ENCODE peak calls at places on chromosomes 12 and 14, in five cellular contexts. One of them, this sample, is unnamed.

GRCh38 chr14:92435154-92435553 is 78.4 kb upstream of the RIN3 start:
- DNase-seq in tibial artery: no peak
- DNase-seq in sigmoid colon: no peak
- DNase-seq in fibroblast of lung: no peak
- DNase-seq in pancreas: no peak
- DNase-seq in this sample: no peak

GRCh38 chr12:3168775-3169221 is 91.6 kb downstream of the TSPAN9 start:
- DNase-seq in sigmoid colon: no peak
- DNase-seq in fibroblast of lung: peak; percentile 83
- DNase-seq in tibial artery: no peak
- DNase-seq in pancreas: no peak
- DNase-seq in this sample: no peak

GRCh38 chr12:14473707-14474287 is 93.9 kb downstream of the PLBD1 start:
- DNase-seq in fibroblast of lung: peak; percentile 52
- DNase-seq in tibial artery: no peak
- DNase-seq in pancreas: no peak
- DNase-seq in sigmoid colon: no peak
- DNase-seq in this sample: no peak

GRCh38 chr14:53709381-53709780 is 247.2 kb downstream of the BMP4 start:
- DNase-seq in fibroblast of lung: no peak
- DNase-seq in pancreas: no peak
- DNase-seq in tibial artery: no peak
- DNase-seq in sigmoid colon: no peak
- DNase-seq in this sample: no peak

GRCh38 chr14:67938046-67938445 is 118.5 kb downstream of the RAD51B start:
- DNase-seq in pancreas: no peak
- DNase-seq in sigmoid colon: no peak
- DNase-seq in tibial artery: no peak
- DNase-seq in fibroblast of lung: no peak
- DNase-seq in this sample: no peak

GRCh38 chr12:91852646-91853045 is 293.0 kb downstream of the BTG1 start:
- DNase-seq in fibroblast of lung: peak; percentile 65
- DNase-seq in tibial artery: no peak
- DNase-seq in sigmoid colon: no peak
- DNase-seq in pancreas: no peak
- DNase-seq in this sample: no peak

GRCh38 chr12:30835216-30835615 is 80.5 kb upstream of the CAPRIN2 start:
- DNase-seq in fibroblast of lung: no peak
- DNase-seq in sigmoid colon: no peak
- DNase-seq in pancreas: no peak
- DNase-seq in tibial artery: no peak
- DNase-seq in this sample: no peak

GRCh38 chr14:50647753-50648152 is 20.4 kb downstream of the SAV1 start:
- DNase-seq in fibroblast of lung: peak; percentile 68
- DNase-seq in tibial artery: no peak
- DNase-seq in sigmoid colon: no peak
- DNase-seq in pancreas: no peak
- DNase-seq in this sample: no peak

GRCh38 chr14:96710060-96710636 is 87.0 kb upstream of the VRK1 start:
- DNase-seq in tibial artery: no peak
- DNase-seq in fibroblast of lung: no peak
- DNase-seq in pancreas: no peak
- DNase-seq in sigmoid colon: peak; percentile 4
- DNase-seq in this sample: no peak

GRCh38 chr12:53182836-53183235 is 2.1 kb upstream of the CSAD start:
- DNase-seq in pancreas: no peak
- DNase-seq in fibroblast of lung: no peak
- DNase-seq in sigmoid colon: no peak
- DNase-seq in tibial artery: no peak
- DNase-seq in this sample: no peak

GRCh38 chr12:53179694-53180269 is 740 bp upstream of the ZNF740 start:
- DNase-seq in sigmoid colon: no peak
- DNase-seq in pancreas: no peak
- DNase-seq in fibroblast of lung: no peak
- DNase-seq in tibial artery: no peak
- DNase-seq in this sample: peak; percentile 48

GRCh38 chr12:53180931-53181645 is 363 bp upstream of the CSAD start:
- DNase-seq in tibial artery: no peak
- DNase-seq in sigmoid colon: peak; percentile 86
- DNase-seq in pancreas: peak; percentile 89
- DNase-seq in fibroblast of lung: peak; percentile 77
- DNase-seq in this sample: peak; percentile 88

GRCh38 chr12:53180270-53180930 is at the start of the genes CSAD and ZNF740:
- DNase-seq in pancreas: peak; percentile 99
- DNase-seq in tibial artery: peak; percentile 99
- DNase-seq in fibroblast of lung: peak; percentile 97
- DNase-seq in sigmoid colon: peak; percentile 99
- DNase-seq in this sample: peak; percentile 95

GRCh38 chr12:53181935-53182334 is 1.2 kb upstream of the CSAD start:
- DNase-seq in tibial artery: no peak
- DNase-seq in pancreas: no peak
- DNase-seq in fibroblast of lung: no peak
- DNase-seq in sigmoid colon: no peak
- DNase-seq in this sample: no peak
- H3K27ac ChIP-seq in tibial artery: peak overlapping the region; percentile 91
- H3K27ac ChIP-seq in pancreas: no peak overlapping the region
- H3K27ac ChIP-seq in fibroblast of lung: no peak overlapping the region
- H3K27ac ChIP-seq in sigmoid colon: peak overlapping the region; percentile 94
- H3K27ac ChIP-seq in this sample: peak overlapping the region; percentile 17

GRCh38 chr14:95408731-95409471 is 89.2 kb upstream of the CLMN start:
- DNase-seq in fibroblast of lung: no peak
- DNase-seq in pancreas: no peak
- DNase-seq in sigmoid colon: no peak
- DNase-seq in tibial artery: peak; percentile 83
- DNase-seq in this sample: no peak
- H3K27ac ChIP-seq in fibroblast of lung: no peak overlapping the region
- H3K27ac ChIP-seq in pancreas: no peak overlapping the region
- H3K27ac ChIP-seq in sigmoid colon: peak overlapping the region; percentile 61
- H3K27ac ChIP-seq in tibial artery: peak overlapping the region; percentile 73
- H3K27ac ChIP-seq in this sample: peak overlapping the region; percentile 90

GRCh38 chr14:77122555-77123125 is 19.0 kb downstream of the ZDHHC22 start:
- DNase-seq in sigmoid colon: no peak
- DNase-seq in tibial artery: no peak
- DNase-seq in fibroblast of lung: no peak
- DNase-seq in pancreas: no peak
- DNase-seq in this sample: no peak
- H3K27ac ChIP-seq in sigmoid colon: peak overlapping the region; percentile 15
- H3K27ac ChIP-seq in tibial artery: no peak overlapping the region
- H3K27ac ChIP-seq in fibroblast of lung: no peak overlapping the region
- H3K27ac ChIP-seq in pancreas: peak overlapping the region; percentile 33
- H3K27ac ChIP-seq in this sample: peak overlapping the region; percentile 76

GRCh38 chr14:104700224-104700623 is 10.8 kb downstream of the INF2 start:
- DNase-seq in fibroblast of lung: no peak
- DNase-seq in pancreas: no peak
- DNase-seq in sigmoid colon: no peak
- DNase-seq in tibial artery: peak; percentile 87
- DNase-seq in this sample: no peak

GRCh38 chr14:104702106-104702505 is 12.7 kb downstream of the INF2 start:
- DNase-seq in tibial artery: no peak
- DNase-seq in sigmoid colon: no peak
- DNase-seq in fibroblast of lung: no peak
- DNase-seq in pancreas: no peak
- DNase-seq in this sample: no peak

GRCh38 chr14:104700747-104701215 is 11.4 kb downstream of the INF2 start:
- DNase-seq in fibroblast of lung: no peak
- DNase-seq in sigmoid colon: no peak
- DNase-seq in tibial artery: no peak
- DNase-seq in pancreas: no peak
- DNase-seq in this sample: no peak

GRCh38 chr14:104702673-104703072 is 13.3 kb downstream of the INF2 start:
- DNase-seq in sigmoid colon: no peak
- DNase-seq in tibial artery: no peak
- DNase-seq in fibroblast of lung: no peak
- DNase-seq in pancreas: no peak
- DNase-seq in this sample: peak; percentile 18

DNA sequence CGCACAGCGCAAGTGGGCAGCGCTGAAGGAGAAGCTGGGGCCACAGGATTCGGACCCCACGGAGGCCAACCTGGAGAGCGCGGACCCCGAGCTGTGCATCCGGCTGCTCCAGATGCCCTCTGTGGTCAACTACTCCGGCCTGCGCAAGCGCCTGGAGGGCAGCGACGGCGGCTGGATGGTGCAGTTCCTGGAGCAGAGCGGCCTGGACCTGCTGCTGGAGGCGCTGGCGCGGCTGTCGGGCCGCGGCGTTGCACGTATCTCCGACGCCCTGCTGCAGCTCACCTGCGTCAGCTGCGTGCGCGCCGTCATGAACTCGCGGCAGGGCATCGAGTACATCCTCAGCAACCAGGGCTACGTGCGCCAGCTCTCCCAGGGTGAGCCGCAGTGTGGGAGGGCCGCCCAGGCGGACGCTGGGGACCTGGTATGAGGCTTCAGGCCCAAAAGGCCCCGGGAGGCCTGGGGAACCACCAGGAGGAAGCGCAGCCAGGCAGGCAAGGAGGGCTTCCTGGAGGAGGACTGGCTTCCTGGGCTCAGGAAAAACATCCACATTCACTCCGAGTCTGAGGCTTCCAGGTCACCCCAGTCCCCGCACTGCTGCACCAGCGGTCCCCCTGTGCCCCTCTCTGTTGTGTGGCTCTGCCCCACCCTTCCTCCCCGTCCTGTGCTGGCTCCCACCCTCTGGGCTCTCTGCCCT is 12.1 kb downstream of the INF2 start:
- DNase-seq in pancreas: no peak
- DNase-seq in sigmoid colon: no peak
- DNase-seq in fibroblast of lung: no peak
- DNase-seq in tibial artery: no peak
- DNase-seq in this sample: no peak
- H3K27ac ChIP-seq in pancreas: no peak overlapping the region
- H3K27ac ChIP-seq in sigmoid colon: no peak overlapping the region
- H3K27ac ChIP-seq in fibroblast of lung: no peak overlapping the region
- H3K27ac ChIP-seq in tibial artery: peak overlapping the region; percentile 88
- H3K27ac ChIP-seq in this sample: peak overlapping the region; percentile 90